ENCODE peak calls at places on chromosomes 11 and 22, in nine cellular contexts. I is GM12891, K is H1, N is SK-N-SH, V is esophagus muscularis mucosa, Z is sigmoid colon, W is transverse colon, X is breast epithelium, Q is K562. L is an unnamed sample.

GRCh38 chr11:1223346-1224108 is 661 bp downstream of the MUC5B start:
- DNase-seq in N (peak), I (no peak), W (peak), K (peak), Q (no peak), V (no peak), Z (peak), X (peak), L (no peak)

GRCh38 chr11:71062199-71062598 is 190.2 kb downstream of the SHANK2 start:
- DNase-seq in I (no peak), X (no peak), K (no peak), W (no peak), N (no peak), Q (no peak), Z (no peak), V (no peak), L (no peak)

GRCh38 chr11:33997473-33998347 is 53.8 kb upstream of the CAPRIN1 start:
- DNase-seq in Z (no peak), X (no peak), K (no peak), W (no peak), V (no peak), I (no peak), N (peak), Q (no peak), L (no peak)

GRCh38 chr11:127369301-127369968 is 368.9 kb upstream of the KIRREL3 start:
- DNase-seq in K (no peak), Z (no peak), N (no peak), V (peak), I (no peak), X (no peak), Q (no peak), W (no peak), L (no peak)

GRCh38 chr11:1460396-1460795 is 26.2 kb downstream of the MOB2 start:
- DNase-seq in W (peak), N (no peak), X (no peak), V (no peak), Q (no peak), Z (peak), K (no peak), I (no peak), L (peak)

GRCh38 chr11:1928038-1928890 is 8.8 kb downstream of the TNNT3 start:
- DNase-seq in K (no peak), X (no peak), Z (no peak), I (peak), W (no peak), V (no peak), N (peak), Q (no peak), L (no peak)

GRCh38 chr11:19777342-19778102 is 64.9 kb downstream of the NAV2 start:
- DNase-seq in Z (no peak), Q (no peak), X (no peak), V (no peak), N (no peak), K (no peak), W (no peak), I (peak), L (no peak)

GRCh38 chr11:72630104-72630852 is 43.9 kb downstream of the PDE2A start:
- DNase-seq in N (no peak), X (no peak), Q (no peak), Z (no peak), V (no peak), I (no peak), K (no peak), W (no peak), L (no peak)

GRCh38 chr11:47215366-47215925 is 672 bp downstream of the DDB2 start:
- DNase-seq in K (no peak), Q (no peak), V (no peak), W (no peak), I (no peak), X (no peak), Z (no peak), N (no peak), L (no peak)

GRCh38 chr11:45162916-45163879 is 16.8 kb downstream of the PRDM11 start:
- DNase-seq in N (no peak), K (no peak), I (no peak), Z (peak), Q (no peak), X (no peak), W (no peak), V (no peak), L (no peak)

GRCh38 chr11:13717331-13717730 is 48.9 kb downstream of the FAR1 start:
- DNase-seq in V (no peak), Z (no peak), Q (no peak), X (no peak), I (no peak), N (no peak), W (no peak), K (no peak), L (no peak)

GRCh38 chr11:6598555-6598954 is 4.9 kb downstream of the RRP8 start:
- DNase-seq in W (no peak), K (no peak), N (no peak), X (no peak), Q (no peak), Z (no peak), V (peak), I (no peak), L (no peak)

GRCh38 chr11:12150831-12151382 is 40.5 kb downstream of the MICAL2 start:
- DNase-seq in X (no peak), W (peak), K (no peak), I (no peak), V (no peak), N (no peak), Z (no peak), Q (no peak), L (no peak)

GRCh38 chr11:66607126-66607834 is 9.2 kb upstream of the RBM14 start:
- DNase-seq in Q (no peak), I (no peak), V (peak), W (peak), Z (peak), K (no peak), X (peak), N (no peak), L (peak)

GRCh38 chr11:115687934-115688333 is 183.7 kb upstream of the CADM1 start:
- DNase-seq in V (no peak), I (no peak), K (no peak), N (no peak), Q (no peak), X (no peak), W (no peak), Z (peak), L (no peak)

GRCh38 chr11:501001-501682 is 5.9 kb downstream of the RNH1 start:
- DNase-seq in W (no peak), X (no peak), Q (no peak), Z (no peak), N (no peak), I (peak), K (no peak), V (no peak), L (no peak)

GRCh38 chr11:15926071-15926470 is 430.3 kb downstream of the SOX6 start:
- DNase-seq in Z (no peak), I (no peak), N (no peak), W (no peak), K (no peak), V (no peak), Q (no peak), X (no peak), L (no peak)

GRCh38 chr11:126340960-126341709 is 14.4 kb upstream of the ST3GAL4 start:
- DNase-seq in Z (no peak), X (no peak), I (no peak), W (no peak), N (no peak), V (no peak), Q (no peak), K (no peak), L (no peak)

GRCh38 chr11:118396097-118396501 is 5.3 kb upstream of the ATP5MG start:
- DNase-seq in X (no peak), I (no peak), Q (no peak), Z (no peak), V (no peak), W (no peak), N (no peak), K (no peak), L (no peak)

GRCh38 chr11:19881185-19881584 is 168.5 kb downstream of the NAV2 start:
- DNase-seq in Q (no peak), Z (no peak), K (no peak), V (no peak), I (no peak), X (no peak), N (no peak), W (no peak), L (no peak)

GRCh38 chr11:67611165-67611564 is 4.4 kb downstream of the NDUFV1 start:
- DNase-seq in W (no peak), Z (no peak), V (no peak), I (no peak), X (no peak), Q (no peak), N (no peak), K (no peak), L (no peak)

GRCh38 chr22:19931514-19931913 is 10.1 kb upstream of the COMT start:
- DNase-seq in K (no peak), Z (no peak), I (no peak), Q (no peak), W (no peak), X (no peak), N (no peak), V (no peak), L (no peak)

GRCh38 chr22:28506207-28506606 is 173.4 kb downstream of the TTC28 start:
- DNase-seq in I (no peak), Q (no peak), V (no peak), X (no peak), W (no peak), K (no peak), Z (no peak), N (no peak), L (no peak)

GRCh38 chr22:23591203-23591791 is 11.2 kb upstream of the IGLL1 start:
- DNase-seq in X (no peak), W (peak), I (peak), Q (peak), N (peak), V (no peak), Z (peak), K (peak), L (peak)

GRCh38 chr11:118485273-118485672 is 42.0 kb upstream of the TTC36 start:
- DNase-seq in X (no peak), W (no peak), N (peak), Z (no peak), K (no peak), I (peak), Q (peak), V (no peak), L (no peak)

GRCh38 chr11:96139692-96140091 is 203.3 kb downstream of the MAML2 start:
- DNase-seq in N (no peak), I (no peak), Q (no peak), K (no peak), V (no peak), X (no peak), Z (no peak), W (no peak), L (no peak)

GRCh38 chr11:96141649-96142048 is 201.3 kb downstream of the MAML2 start:
- DNase-seq in K (no peak), X (no peak), V (no peak), I (no peak), W (no peak), N (no peak), Q (no peak), Z (no peak), L (no peak)

GRCh38 chr11:96134622-96135021 is 208.4 kb downstream of the MAML2 start:
- DNase-seq in Z (no peak), I (no peak), V (no peak), K (no peak), X (no peak), N (no peak), Q (no peak), W (no peak), L (no peak)

GRCh38 chr11:96136623-96137313 is 206.2 kb downstream of the MAML2 start:
- DNase-seq in X (no peak), Z (no peak), I (no peak), Q (no peak), N (no peak), W (no peak), K (no peak), V (no peak), L (no peak)

DNA sequence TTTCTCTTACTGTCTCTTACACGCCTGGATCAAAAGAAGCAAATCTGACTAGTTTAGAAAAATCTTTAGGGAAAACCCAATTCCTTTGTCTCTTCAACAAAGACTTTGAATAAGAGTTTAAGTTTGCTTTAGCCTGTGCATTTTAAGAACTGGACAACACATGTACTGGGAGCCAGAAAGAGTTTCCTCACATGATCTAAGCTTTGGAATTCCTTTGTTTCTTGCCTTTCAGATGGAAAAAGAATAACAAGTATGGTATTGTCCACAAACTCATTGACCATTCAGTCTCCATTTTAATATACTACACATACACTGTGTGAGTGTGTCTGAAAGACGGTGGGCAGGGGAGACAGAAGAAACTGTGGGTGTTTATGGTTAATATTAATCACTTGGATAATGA is 205.6 kb downstream of the MAML2 start:
- DNase-seq in W (no peak), Q (no peak), I (no peak), K (no peak), V (no peak), X (no peak), N (no peak), Z (no peak), L (no peak)
- TF ChIP-seq POLR2AphosphoS5 in W (no peak), Q (no peak), I (no peak), K (no peak), V (no peak), X (no peak), N (no peak), Z (no peak), L (no peak)

DNA sequence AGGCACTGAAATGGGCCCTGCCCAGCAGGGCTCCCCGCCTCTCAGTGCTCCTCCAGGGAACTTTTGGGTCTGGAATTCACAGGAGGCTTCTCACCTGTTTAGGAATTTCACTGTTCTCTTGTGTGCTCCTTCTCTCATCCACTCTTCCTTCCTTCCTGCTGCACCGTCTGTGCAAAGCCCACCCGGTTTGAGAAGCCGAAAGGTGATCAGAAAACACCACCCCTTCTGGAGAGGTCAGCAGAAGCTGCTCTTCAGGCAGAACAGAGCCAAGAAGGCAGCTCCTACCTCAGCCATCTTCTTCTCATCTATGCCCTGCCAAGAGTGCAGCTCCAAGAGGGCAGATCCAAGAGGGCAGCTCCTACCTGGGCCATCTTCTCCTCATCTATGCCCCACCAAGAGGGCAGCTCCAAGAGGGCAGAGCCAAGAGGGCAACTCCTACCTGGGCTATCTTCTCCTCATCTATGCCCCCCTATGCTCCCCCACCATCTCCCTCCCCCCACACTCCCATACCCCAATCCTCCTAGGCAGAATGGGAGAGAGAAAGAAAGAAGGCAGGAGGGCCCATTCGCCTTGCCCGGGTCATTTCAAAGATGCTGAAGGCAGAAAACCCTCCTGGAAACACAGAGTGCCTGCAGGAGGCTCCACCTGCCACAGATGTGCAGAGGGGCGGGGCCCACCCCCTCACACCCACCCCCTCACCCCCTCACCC is 78.6 kb downstream of the BUD13 start:
- DNase-seq in Q (no peak), N (peak), X (no peak), K (peak), W (no peak), I (no peak), Z (peak), V (peak), L (peak)
- TF ChIP-seq POLR2AphosphoS5 in Q (no peak), N (no peak), X (no peak), K (no peak), W (no peak), I (no peak), Z (no peak), V (no peak), L (no peak)

GRCh38 chr11:133825156-133825555 is 20.2 kb downstream of the SPATA19 start:
- DNase-seq in W (no peak), Q (no peak), K (peak), N (no peak), X (no peak), I (no peak), V (no peak), Z (no peak), L (no peak)
- TF ChIP-seq POLR2AphosphoS5 in W (no peak), Q (no peak), K (no peak), N (no peak), X (no peak), I (no peak), V (no peak), Z (no peak), L (no peak)

DNA sequence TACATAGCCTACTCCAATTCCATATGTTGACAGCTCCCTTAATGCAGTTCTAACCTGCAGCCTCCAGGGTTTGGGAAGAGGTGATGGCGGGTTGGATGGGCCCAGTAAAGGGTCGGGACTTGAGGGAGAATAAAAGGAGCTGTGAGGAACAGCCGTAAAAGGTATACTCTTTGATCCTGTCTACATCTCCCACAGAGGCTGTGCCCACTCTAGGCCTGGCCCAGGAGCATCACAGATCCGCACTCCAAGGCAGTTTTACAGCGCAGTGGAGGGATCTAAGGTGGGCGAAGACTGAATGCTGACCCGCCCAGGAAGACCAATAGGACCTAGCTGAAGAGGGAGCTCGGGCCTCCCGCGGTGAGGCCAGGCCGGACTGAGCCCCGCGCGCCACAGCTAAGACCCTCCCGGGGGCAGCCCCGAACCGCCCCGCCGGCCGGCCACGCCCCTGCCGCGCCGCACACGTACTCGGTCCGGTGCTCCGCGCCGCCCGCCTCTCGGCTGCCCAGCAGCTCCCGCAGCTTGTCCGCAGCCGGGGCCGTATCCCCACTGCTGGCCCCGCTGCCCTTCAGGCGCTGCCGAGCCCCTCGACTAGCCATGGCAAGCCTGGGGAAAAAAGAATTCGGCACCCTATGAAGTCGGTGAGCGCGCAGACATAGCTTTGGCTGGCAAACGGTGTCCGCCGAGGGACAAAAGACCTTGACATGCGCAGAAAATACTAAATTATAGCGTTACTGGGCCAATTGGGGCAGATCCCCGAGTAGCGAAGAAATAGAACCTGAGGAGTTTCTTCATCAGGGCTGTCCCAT is at the start of gene ALG9:
- DNase-seq in I (peak), Z (peak), N (peak), Q (peak), K (peak), X (peak), W (peak), V (peak), L (peak)
- TF ChIP-seq POLR2AphosphoS5 in I (no peak), Z (peak), N (peak), Q (peak), K (no peak), X (peak), W (peak), V (peak), L (peak)

DNA sequence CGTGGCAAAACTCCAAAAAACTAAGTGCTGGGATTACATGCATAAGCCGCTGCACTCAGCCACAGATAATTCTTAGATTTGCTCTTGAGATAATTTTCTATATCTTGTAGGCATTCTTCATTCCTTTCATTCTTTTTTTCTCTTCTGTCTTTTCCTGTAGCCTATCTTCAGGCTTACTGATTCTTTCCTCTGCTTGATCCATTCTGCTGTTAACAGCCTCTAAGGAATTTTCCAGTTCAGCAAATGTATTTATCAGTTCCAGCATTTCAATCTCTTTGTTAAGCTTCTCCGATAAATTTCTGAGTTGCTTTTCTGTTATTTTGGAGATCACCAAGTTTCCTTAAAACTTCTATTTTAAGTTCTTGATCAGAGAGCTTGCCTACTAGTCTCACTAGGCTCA is 46.7 kb downstream of the SMC1B start:
- DNase-seq in Z (no peak), K (no peak), I (no peak), N (no peak), X (no peak), W (no peak), Q (no peak), V (no peak), L (no peak)
- TF ChIP-seq POLR2AphosphoS5 in Z (no peak), K (no peak), I (no peak), N (no peak), X (no peak), W (no peak), Q (no peak), V (no peak), L (no peak)

DNA sequence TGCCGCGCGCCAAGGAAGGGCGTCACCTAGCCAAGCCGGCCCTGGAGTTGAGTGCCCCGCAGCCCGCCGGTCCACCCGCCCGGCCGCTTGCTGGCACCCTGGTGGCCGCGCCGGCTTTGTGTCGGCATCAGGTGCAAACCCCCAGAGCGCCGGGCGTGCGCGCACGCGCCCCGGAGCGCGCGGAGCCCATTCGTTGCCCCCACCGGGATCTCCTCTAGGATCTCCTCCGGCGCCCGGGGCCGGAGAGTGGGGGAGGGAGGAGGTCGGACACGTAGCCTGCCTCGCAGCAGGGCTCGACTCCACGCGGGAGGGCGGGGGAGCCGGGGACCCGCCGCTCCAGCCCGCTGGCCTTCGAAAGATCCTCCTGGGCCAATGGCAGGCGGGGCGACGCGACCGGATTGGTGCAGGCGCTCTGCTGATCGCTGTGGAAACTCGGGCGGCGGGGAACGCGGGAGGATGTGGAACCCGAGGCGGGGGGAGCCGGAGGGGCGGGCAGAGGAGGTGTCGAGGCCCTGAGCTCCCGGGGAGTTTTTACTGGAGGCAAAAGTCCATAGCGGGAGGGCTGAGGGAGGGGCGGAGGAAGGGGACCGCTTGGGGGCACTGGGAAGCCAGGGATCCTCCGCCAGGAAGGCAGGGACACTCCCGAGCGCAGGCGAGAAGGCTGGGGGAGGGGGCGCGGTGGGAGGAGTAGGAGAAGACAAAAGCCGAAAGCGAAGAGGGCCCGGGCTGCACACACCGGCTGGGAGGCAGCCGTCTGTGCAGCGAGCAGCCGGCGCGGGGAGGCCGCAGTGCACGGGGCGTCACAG is at the start of gene FADS2:
- DNase-seq in I (peak), X (no peak), K (peak), N (peak), Q (no peak), V (peak), W (peak), Z (peak), L (peak)
- TF ChIP-seq POLR2AphosphoS5 in I (no peak), X (no peak), K (no peak), N (peak), Q (no peak), V (peak), W (peak), Z (peak), L (peak)

GRCh38 chr22:42229455-42230149 is 40.9 kb downstream of the TCF20 start:
- DNase-seq in I (no peak), X (no peak), W (no peak), Z (peak), V (no peak), K (no peak), N (no peak), Q (no peak), L (no peak)
- TF ChIP-seq POLR2AphosphoS5 in I (no peak), X (no peak), W (no peak), Z (no peak), V (no peak), K (no peak), N (no peak), Q (no peak), L (no peak)

GRCh38 chr22:43273902-43274484 is 69.2 kb downstream of the SCUBE1 start:
- DNase-seq in K (peak), I (peak), X (no peak), V (no peak), Q (peak), N (peak), W (no peak), Z (no peak), L (peak)
- TF ChIP-seq POLR2AphosphoS5 in K (no peak), I (no peak), X (no peak), V (no peak), Q (no peak), N (no peak), W (no peak), Z (no peak), L (no peak)